ENCODE peak calls at places on chromosomes 12 and 14, in four cellular contexts. W is heart right ventricle, I is WTC11, O is mucosa of descending colon. L is an unnamed sample.

GRCh38 chr14:100063314-100063941 is 1.8 kb upstream of the EVL start:
- DNase-seq in W (no peak), I (no peak), O (no peak), L (no peak)

GRCh38 chr14:103749452-103749851 is 33.8 kb downstream of the ZFYVE21 start:
- DNase-seq in W (no peak), I (no peak), O (no peak), L (no peak)

GRCh38 chr12:124498178-124498869 is 69.1 kb downstream of the NCOR2 start:
- DNase-seq in W (peak), I (no peak), O (no peak), L (no peak)

GRCh38 chr14:22221508-22221907 is 367.5 kb downstream of the DAD1 start:
- DNase-seq in W (no peak), I (no peak), O (no peak), L (no peak)

GRCh38 chr12:1234073-1234472 is 243.1 kb downstream of the ERC1 start:
- DNase-seq in W (no peak), I (no peak), O (no peak), L (no peak)

GRCh38 chr12:15199886-15200285 is 21.3 kb downstream of the RERG start:
- DNase-seq in W (no peak), I (no peak), O (no peak), L (no peak)

GRCh38 chr12:32312049-32312670 is 87.2 kb upstream of the FGD4 start:
- DNase-seq in W (no peak), I (no peak), O (no peak), L (no peak)

GRCh38 chr12:93812616-93813015 is 135.4 kb downstream of the CRADD start:
- DNase-seq in W (no peak), I (no peak), O (no peak), L (no peak)

GRCh38 chr12:76790564-76791552 is 26.9 kb downstream of the ZDHHC17 start:
- DNase-seq in W (no peak), I (no peak), O (no peak), L (no peak)

GRCh38 chr14:73188501-73188903 is 48.8 kb upstream of the PAPLN start:
- DNase-seq in W (no peak), I (no peak), O (no peak), L (no peak)

DNA sequence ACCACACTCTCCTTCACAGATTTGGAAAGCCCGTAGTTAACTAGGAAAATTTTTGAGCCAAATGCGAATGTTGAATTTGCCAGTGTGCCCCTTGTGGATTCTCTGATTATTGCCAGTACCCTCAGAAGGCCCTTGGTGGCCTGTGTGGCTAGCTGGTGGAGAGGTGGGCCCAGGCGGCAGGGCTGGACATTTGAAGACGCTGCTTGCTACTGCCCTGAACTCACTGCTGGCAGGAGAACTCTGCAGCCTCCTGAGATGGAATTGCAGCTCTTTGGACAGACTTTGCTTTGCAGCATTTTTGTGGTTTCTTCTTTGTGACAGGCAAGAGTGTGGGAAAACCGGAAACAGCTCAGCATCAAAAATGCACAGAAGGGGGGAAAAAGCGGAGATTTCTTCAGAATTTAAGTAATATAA is 97.6 kb downstream of the TGFB3 start:
- DNase-seq in W (no peak), I (no peak), O (no peak), L (no peak)
- TF ChIP-seq CTCF in W (peak), I (no peak), O (no peak), L (peak)

GRCh38 chr14:77375973-77376372 is 921 bp downstream of the TMED8 start:
- DNase-seq in W (no peak), I (no peak), O (no peak), L (no peak)

GRCh38 chr14:77377502-77377844 is 294 bp downstream of the SAMD15 start:
- DNase-seq in W (no peak), I (no peak), O (no peak), L (no peak)

GRCh38 chr14:77375164-77375950 is 1.5 kb downstream of the TMED8 start:
- DNase-seq in W (no peak), I (no peak), O (no peak), L (no peak)

GRCh38 chr14:77376380-77376770 is 519 bp downstream of the TMED8 start:
- DNase-seq in W (peak), I (peak), O (peak), L (peak)

GRCh38 chr14:77376771-77377501 is at the start of the genes SAMD15 and TMED8:
- DNase-seq in W (peak), I (peak), O (peak), L (peak)
- TF ChIP-seq CTCF in W (peak), I (no peak), O (no peak), L (peak)

GRCh38 chr12:45708363-45708762 is 21.1 kb upstream of the ARID2 start:
- DNase-seq in W (no peak), I (no peak), O (no peak), L (no peak)

GRCh38 chr12:45703942-45704341 is 25.6 kb upstream of the ARID2 start:
- DNase-seq in W (no peak), I (no peak), O (no peak), L (no peak)

GRCh38 chr12:45705404-45705803 is 24.1 kb upstream of the ARID2 start:
- DNase-seq in W (no peak), I (no peak), O (no peak), L (no peak)

GRCh38 chr12:45707241-45707857 is 22.2 kb upstream of the ARID2 start:
- DNase-seq in W (no peak), I (no peak), O (no peak), L (no peak)

DNA sequence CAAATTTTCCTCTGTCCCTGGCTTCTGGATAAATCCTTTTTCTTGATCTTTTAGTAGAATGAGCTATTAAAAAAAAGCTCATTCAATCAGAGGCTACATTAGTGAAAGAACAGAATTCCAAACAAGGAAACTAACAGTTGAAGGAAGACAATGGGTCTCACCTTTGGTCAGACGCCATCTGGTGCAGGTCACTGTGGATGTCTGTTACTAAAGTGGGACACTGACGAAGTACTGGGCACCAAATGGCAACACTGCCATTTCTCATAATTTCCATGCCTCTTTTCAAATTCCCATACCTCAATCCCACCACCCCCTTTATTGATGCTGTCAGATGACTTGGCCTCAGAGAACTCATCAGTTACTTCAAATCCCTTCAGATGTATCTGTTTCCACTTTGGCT is 24.5 kb upstream of the ARID2 start:
- DNase-seq in W (peak), I (no peak), O (no peak), L (no peak)
- TF ChIP-seq CTCF in W (no peak), I (no peak), O (no peak), L (no peak)

DNA sequence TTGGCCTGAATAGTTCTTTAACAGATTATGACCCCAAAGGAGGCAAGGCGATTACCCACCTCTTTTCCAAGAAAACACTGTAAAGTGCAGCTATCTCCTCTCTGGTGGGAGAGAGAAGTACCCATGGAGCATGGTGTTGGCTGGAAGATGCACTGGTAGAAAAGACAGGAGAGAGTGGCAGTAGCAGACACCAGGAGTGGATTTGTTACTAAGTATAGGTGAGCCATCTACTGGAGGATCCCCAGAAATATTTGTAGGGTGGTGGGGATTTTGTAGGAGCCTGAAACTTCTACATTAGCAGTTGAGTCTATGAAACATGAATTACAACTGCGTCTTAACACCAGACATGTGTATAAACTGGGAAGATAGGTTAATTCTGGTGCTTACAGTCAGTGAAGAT is 148.0 kb downstream of the SLC38A4 start:
- DNase-seq in W (no peak), I (no peak), O (no peak), L (no peak)
- TF ChIP-seq CTCF in W (peak), I (no peak), O (no peak), L (no peak)

DNA sequence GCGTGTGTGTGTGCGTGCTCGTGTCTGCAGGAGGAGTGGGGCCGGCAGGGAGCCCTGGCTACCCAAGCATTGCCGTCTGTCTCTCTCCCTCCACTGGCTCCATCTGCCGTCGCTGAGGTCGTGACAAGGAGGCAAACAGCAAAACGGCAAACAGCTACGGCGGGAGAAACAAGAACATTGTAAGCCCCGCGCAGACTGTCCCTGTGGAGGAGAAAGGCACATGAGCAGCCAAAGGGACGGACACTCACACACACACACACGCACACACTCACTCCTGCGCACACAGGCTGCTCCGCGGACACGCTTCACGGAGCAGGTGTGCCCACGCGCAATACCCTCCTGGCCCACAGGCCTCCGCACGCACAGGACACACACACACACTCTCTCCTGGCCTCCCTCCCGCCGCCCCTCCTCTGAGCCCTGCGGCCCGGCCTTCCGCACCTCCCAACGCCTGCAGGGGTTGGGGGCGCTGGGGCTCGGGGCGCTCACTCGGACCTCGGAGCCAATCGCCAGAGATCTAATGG is 905 bp downstream of the CISTR start:
- DNase-seq in W (peak), I (peak), O (peak), L (no peak)
- TF ChIP-seq CTCF in W (no peak), I (no peak), O (no peak), L (no peak)

GRCh38 chr12:16492240-16492639 is 113.7 kb downstream of the LMO3 start:
- DNase-seq in W (no peak), I (peak), O (no peak), L (no peak)
- TF ChIP-seq CTCF in W (no peak), I (no peak), O (no peak), L (no peak)

GRCh38 chr14:68969278-68969677 is 9.8 kb downstream of the ACTN1 start:
- DNase-seq in W (peak), I (no peak), O (no peak), L (no peak)

GRCh38 chr14:68970096-68970612 is 8.9 kb downstream of the ACTN1 start:
- DNase-seq in W (no peak), I (no peak), O (no peak), L (no peak)

GRCh38 chr14:68971411-68972035 is 7.6 kb downstream of the ACTN1 start:
- DNase-seq in W (no peak), I (no peak), O (no peak), L (no peak)

GRCh38 chr14:68972507-68973272 is 6.4 kb downstream of the ACTN1 start:
- DNase-seq in W (no peak), I (no peak), O (no peak), L (no peak)

GRCh38 chr14:68970736-68971135 is 8.4 kb downstream of the ACTN1 start:
- DNase-seq in W (no peak), I (no peak), O (no peak), L (no peak)
- TF ChIP-seq CTCF in W (no peak), I (no peak), O (no peak), L (no peak)

DNA sequence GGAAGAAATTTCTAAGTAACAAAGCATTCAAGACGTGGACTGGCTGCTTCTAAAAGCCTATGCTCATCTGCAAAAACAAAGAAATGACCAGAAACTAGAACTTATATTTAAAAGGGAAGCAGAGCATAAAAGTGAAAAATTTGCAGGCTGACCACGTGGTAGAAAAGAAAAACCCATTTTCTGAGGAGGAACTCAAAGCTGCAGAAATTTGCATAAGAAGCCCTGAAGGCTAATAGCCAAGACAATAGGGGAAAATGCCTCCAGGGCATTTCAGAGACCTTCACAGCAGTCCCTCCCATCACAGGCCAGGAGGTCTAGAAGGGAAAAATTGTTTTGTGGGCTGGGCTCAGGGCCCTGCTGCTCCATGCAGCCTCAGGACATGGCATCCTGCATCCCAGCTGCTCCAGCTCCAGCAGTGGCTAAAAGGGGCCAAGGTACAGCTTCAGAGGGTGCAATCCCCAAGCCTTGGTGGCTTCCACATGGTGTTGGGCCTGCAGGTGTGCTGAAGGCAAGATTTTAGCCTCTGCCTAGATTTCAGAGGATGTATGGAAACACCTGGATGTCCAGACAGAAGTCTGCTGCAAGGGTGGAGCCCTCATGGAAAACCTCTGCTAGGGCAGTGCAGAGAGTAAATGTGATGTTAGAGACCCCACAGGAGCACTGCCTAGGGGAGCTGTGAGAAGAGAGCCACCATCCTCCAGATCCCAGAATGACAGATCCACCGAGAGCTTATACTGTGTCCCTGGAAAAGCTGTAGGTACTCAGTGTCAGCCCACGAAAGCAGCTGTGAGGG is 55.5 kb downstream of the CHGA start:
- DNase-seq in W (no peak), I (no peak), O (no peak), L (peak)
- TF ChIP-seq CTCF in W (no peak), I (no peak), O (no peak), L (no peak)

GRCh38 chr12:95848575-95849388 is 10.0 kb upstream of the SNRPF start:
- DNase-seq in W (no peak), I (no peak), O (no peak), L (no peak)
- TF ChIP-seq CTCF in W (peak), I (no peak), O (no peak), L (no peak)

GRCh38 chr12:6821674-6822433 is at the start of gene GPR162:
- DNase-seq in W (peak), I (peak), O (peak), L (peak)
- TF ChIP-seq CTCF in W (no peak), I (no peak), O (no peak), L (no peak)